ENCODE peak calls at places on chromosome 2, in six cellular contexts. E is CD4-positive, CD25-positive, alpha-beta regulatory T cell; A is T-cell; P is EH; G is neural crest cell; B is activated naive CD8-positive, alpha-beta T cell treated with anti-CD3 and anti-CD28 coated beads for 36 hours. C is an unnamed sample.

GRCh38 chr2:190533175-190533967 is 1.2 kb downstream of the NEMP2 start:
- DNase-seq in P (peak; percentile 31), B (no peak), G (no peak), E (no peak), A (no peak), C (peak; percentile 63)

GRCh38 chr2:204110250-204111183 is 174.0 kb downstream of the ICOS start:
- DNase-seq in P (peak; percentile 46), A (peak; percentile 35), B (peak; percentile 79), E (peak; percentile 55), G (no peak), C (peak; percentile 67)

GRCh38 chr2:150212722-150213171 is 274.7 kb downstream of the RND3 start:
- DNase-seq in E (no peak), A (no peak), B (no peak), P (peak; percentile 77), G (no peak), C (no peak)

GRCh38 chr2:236974752-236975151 is 110.9 kb upstream of the COPS8 start:
- DNase-seq in E (no peak), G (no peak), B (no peak), P (no peak), A (no peak), C (no peak)

GRCh38 chr2:81050580-81050979 is 746.0 kb upstream of the LRRTM1 start:
- DNase-seq in P (no peak), G (no peak), E (no peak), A (no peak), B (no peak), C (no peak)

GRCh38 chr2:7392076-7392787 is 475.0 kb downstream of the RNF144A start:
- DNase-seq in E (no peak), B (no peak), G (no peak), A (no peak), P (no peak), C (peak; percentile 55)

GRCh38 chr2:218332920-218333645 is 23.6 kb upstream of the CATIP start:
- DNase-seq in P (no peak), G (no peak), E (no peak), A (no peak), B (no peak), C (peak; percentile 66)

GRCh38 chr2:30408961-30409387 is 38.1 kb upstream of the LCLAT1 start:
- DNase-seq in B (no peak), E (no peak), P (peak; percentile 87), A (no peak), G (no peak), C (no peak)

GRCh38 chr2:1651131-1652066 is 92.9 kb downstream of the PXDN start:
- DNase-seq in G (no peak), B (no peak), E (no peak), P (no peak), A (no peak), C (peak; percentile 53)

GRCh38 chr2:218745160-218745558 is 34.5 kb downstream of the TTLL4 start:
- DNase-seq in G (no peak), B (no peak), E (no peak), P (peak; percentile 6), A (no peak), C (no peak)

GRCh38 chr2:230930149-230930780 is 5.2 kb upstream of the GPR55 start:
- DNase-seq in G (no peak), A (no peak), E (no peak), P (no peak), B (no peak), C (no peak)

GRCh38 chr2:20366672-20367116 is 16.1 kb upstream of the PUM2 start:
- DNase-seq in B (no peak), E (no peak), G (no peak), A (no peak), P (no peak), C (no peak)

GRCh38 chr2:95024306-95024880 is 1.1 kb upstream of the MAL start:
- DNase-seq in G (no peak), P (no peak), B (no peak), A (no peak), E (no peak), C (no peak)

GRCh38 chr2:39506215-39506614 is 69.1 kb upstream of the MAP4K3 start:
- DNase-seq in P (no peak), G (no peak), A (no peak), E (no peak), B (no peak), C (no peak)

C was measured in right cardiac atrium.